ENCODE peak calls at places on chromosomes 7 and 10, in seven cellular contexts. C is endothelial cell of umbilical vein, X is astrocyte, W is K562, J is HCT116, E is PC-3, Y is GM23248. R is an unnamed sample. For H3K4me1, the result is how much of the 10 kb centered on the place peaks cover.

GRCh38 chr7:20270867-20271266 is 53.7 kb upstream of the MACC1 start:
- DNase-seq in C (no peak), X (no peak), W (no peak), J (no peak), E (no peak), Y (no peak), R (no peak)

GRCh38 chr7:46343802-46344201 is 422.7 kb upstream of the IGFBP3 start:
- DNase-seq in C (no peak), X (no peak), W (no peak), J (no peak), E (no peak), Y (no peak), R (no peak)

GRCh38 chr7:36474283-36475010 is 84.8 kb downstream of the ANLN start:
- DNase-seq in C (peak), X (peak), W (peak), J (no peak), E (peak), Y (no peak), R (no peak)

GRCh38 chr10:131186547-131187253 is 124.8 kb downstream of the TCERG1L start:
- DNase-seq in C (no peak), X (no peak), W (no peak), J (no peak), E (no peak), Y (no peak), R (no peak)

GRCh38 chr7:94654764-94655561 is 970 bp downstream of the SGCE start:
- DNase-seq in C (peak), X (peak), W (no peak), J (no peak), E (peak), Y (peak), R (peak)

GRCh38 chr7:55254596-55255500 is 110.3 kb upstream of the LANCL2 start:
- DNase-seq in C (peak), X (peak), W (peak), J (peak), E (peak), Y (peak), R (peak)

GRCh38 chr10:47264797-47265281 is 35.2 kb upstream of the GDF10 start:
- DNase-seq in C (peak), X (no peak), W (no peak), J (no peak), E (no peak), Y (no peak), R (no peak)

GRCh38 chr7:48389977-48390376 is 218.7 kb downstream of the ABCA13 start:
- DNase-seq in C (no peak), X (peak), W (no peak), J (no peak), E (peak), Y (peak), R (peak)

GRCh38 chr10:14686356-14686755 is 88.3 kb downstream of the FAM107B start:
- DNase-seq in C (no peak), X (peak), W (no peak), J (no peak), E (no peak), Y (no peak), R (no peak)

GRCh38 chr10:14451341-14451740 is 120.6 kb upstream of the FRMD4A start:
- DNase-seq in C (no peak), X (peak), W (no peak), J (no peak), E (no peak), Y (no peak), R (no peak)

GRCh38 chr10:89621438-89621837 is 23.6 kb downstream of the PANK1 start:
- DNase-seq in C (no peak), X (no peak), W (no peak), J (no peak), E (no peak), Y (no peak), R (no peak)
- H3K4me1 ChIP-seq in C (under half), X (under half), W (under half), J (under half), E (under half), Y (under half), R (under half)

GRCh38 chr7:50791921-50792341 is 9.2 kb upstream of the GRB10 start:
- DNase-seq in C (peak), X (no peak), W (peak), J (no peak), E (peak), Y (peak), R (peak)

GRCh38 chr7:50793947-50794570 is 11.4 kb upstream of the GRB10 start:
- DNase-seq in C (no peak), X (no peak), W (no peak), J (no peak), E (no peak), Y (no peak), R (no peak)

GRCh38 chr7:50792342-50793114 is 9.8 kb upstream of the GRB10 start:
- DNase-seq in C (peak), X (peak), W (peak), J (no peak), E (peak), Y (peak), R (peak)

GRCh38 chr7:50795253-50795652 is 12.6 kb upstream of the GRB10 start:
- DNase-seq in C (no peak), X (no peak), W (no peak), J (no peak), E (no peak), Y (no peak), R (no peak)

DNA sequence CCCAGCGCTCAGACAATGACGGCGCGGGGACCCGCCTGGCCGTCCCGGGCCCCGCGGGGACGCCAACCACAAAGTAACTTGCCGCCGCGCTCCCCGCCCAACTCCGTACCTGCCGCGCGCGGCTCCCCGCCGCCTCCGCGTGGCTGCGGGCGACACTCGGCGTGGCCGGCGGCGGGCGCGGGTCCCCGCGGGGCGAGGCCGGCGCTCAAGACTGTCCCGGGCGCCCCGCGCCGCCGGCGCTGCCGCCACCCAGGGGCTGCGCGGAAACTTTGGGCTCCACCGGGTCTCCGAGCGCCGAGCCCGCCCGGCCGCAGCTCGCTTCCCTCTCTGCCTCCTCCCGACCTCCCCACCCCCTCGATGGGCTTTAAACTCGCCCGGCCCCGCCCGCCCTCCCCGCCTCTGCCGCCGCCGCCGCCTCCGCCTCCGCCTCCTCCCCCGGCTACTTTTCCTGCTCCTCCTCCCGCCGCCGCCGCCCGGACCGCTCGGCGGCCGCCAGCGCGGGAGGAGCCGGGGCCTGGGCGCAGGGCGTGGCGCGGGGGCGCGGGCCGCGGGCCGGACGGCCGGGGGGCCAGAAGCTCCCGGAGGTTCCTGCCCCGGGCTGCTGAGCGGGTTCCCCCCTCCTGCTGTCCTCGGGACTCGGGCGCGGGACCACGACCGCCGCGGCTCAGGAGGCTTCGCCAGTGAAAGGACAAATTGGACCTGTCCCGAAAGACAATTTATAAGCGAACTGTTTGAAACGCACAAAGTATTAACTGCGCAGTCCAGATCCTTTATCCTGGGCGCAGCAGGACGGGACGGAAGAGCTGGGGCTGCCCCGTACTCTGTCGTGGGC is 10.6 kb upstream of the GRB10 start:
- DNase-seq in C (peak), X (no peak), W (peak), J (no peak), E (peak), Y (peak), R (peak)
- TF ChIP-seq EZH2 in C (no peak), X (no peak), W (no peak), J (no peak), E (no peak), Y (no peak), R (no peak)

DNA sequence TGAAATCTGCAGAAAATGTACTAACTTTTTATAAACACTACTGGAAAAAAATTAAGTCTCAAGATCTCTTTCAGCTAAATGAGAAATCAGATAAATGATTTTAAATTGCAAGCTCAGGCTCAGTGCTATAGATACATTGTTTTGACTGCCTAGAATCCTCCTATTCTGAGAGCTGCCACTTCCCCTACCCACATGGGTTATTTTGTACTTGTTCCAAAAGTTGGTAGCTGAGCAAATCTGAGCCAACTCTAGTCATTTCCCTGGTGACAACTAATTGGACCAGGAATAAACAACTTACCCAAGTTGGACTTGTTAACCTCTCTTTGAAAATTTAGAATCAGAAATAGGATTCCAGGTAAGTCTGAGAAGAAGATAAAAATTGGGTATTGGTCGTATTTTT is 202.1 kb downstream of the MBL2 start:
- DNase-seq in C (no peak), X (no peak), W (no peak), J (no peak), E (no peak), Y (no peak), R (no peak)
- H3K4me2 ChIP-seq in C (no peak), X (no peak), W (no peak), J (no peak), E (no peak), Y (no peak), R (no peak)

DNA sequence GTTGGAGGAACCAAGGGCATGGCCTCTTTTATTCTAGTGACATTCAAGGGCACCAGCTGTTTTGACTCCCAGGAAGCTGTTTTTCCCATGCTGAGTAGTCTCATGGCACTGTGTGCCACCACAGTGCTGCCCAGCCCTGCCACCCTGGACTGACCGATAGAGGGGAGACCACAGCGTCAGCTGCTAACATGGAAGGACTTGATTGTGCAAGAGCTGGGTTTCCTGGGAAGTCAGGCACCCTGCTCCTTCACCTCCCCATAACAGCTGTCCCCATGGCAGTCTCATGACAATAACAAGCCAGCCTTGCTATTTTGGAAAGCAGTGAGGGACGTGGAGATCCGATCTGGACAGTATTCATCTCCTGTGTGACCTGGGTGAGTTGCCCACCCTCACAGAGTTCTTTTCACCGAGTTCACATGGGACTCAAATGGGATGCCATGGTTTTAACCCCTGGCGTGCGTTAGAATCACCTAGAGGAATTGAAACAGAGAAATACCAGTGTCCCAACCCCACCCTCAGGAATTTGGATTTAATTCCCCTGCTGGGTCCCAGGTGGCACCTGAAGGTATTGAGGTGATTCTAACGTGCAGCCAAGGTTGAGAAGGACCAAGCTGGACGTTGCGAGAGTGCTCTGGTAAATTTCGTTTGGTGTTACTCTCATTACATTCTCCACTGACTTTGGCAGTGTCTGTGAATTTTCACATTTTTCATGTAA is 174.8 kb downstream of the CELF2 start:
- DNase-seq in C (no peak), X (no peak), W (no peak), J (no peak), E (no peak), Y (no peak), R (no peak)
- H3K4me1 ChIP-seq in C (under half), X (under half), W (under half), J (under half), E (under half), Y (under half), R (under half)

GRCh38 chr7:64888901-64889685 is 14.0 kb upstream of the ZNF273 start:
- DNase-seq in C (peak), X (no peak), W (no peak), J (no peak), E (no peak), Y (no peak), R (no peak)
- TF ChIP-seq EZH2 in C (peak), X (peak), W (no peak), J (no peak), E (no peak), Y (no peak), R (no peak)

R was measured in hepatocyte.